ENCODE peak calls at places on chromosomes 11 and 22, in ten cellular contexts. One of them, this sample, is unnamed.

GRCh38 chr11:28632338-28632737 is 524.1 kb downstream of the METTL15 start:
- DNase-seq in right lobe of liver: no peak
- DNase-seq in A673: no peak
- DNase-seq in HCT116: no peak
- DNase-seq in heart left ventricle: no peak
- DNase-seq in OCI-LY7: no peak
- DNase-seq in thoracic aorta: no peak
- DNase-seq in tibial artery: no peak
- DNase-seq in brain microvascular endothelial cell: peak; percentile 39
- DNase-seq in AG04450: no peak
- DNase-seq in this sample: no peak

GRCh38 chr11:134576286-134576685 is 164.2 kb upstream of the B3GAT1 start:
- DNase-seq in right lobe of liver: no peak
- DNase-seq in brain microvascular endothelial cell: no peak
- DNase-seq in tibial artery: no peak
- DNase-seq in OCI-LY7: no peak
- DNase-seq in heart left ventricle: no peak
- DNase-seq in A673: no peak
- DNase-seq in AG04450: no peak
- DNase-seq in HCT116: no peak
- DNase-seq in thoracic aorta: no peak
- DNase-seq in this sample: no peak

GRCh38 chr22:50360578-50360977 is 17.5 kb downstream of the PPP6R2 start:
- DNase-seq in HCT116: no peak
- DNase-seq in right lobe of liver: no peak
- DNase-seq in heart left ventricle: no peak
- DNase-seq in thoracic aorta: no peak
- DNase-seq in A673: no peak
- DNase-seq in brain microvascular endothelial cell: no peak
- DNase-seq in tibial artery: no peak
- DNase-seq in AG04450: no peak
- DNase-seq in OCI-LY7: no peak
- DNase-seq in this sample: no peak

GRCh38 chr11:117039897-117040296 is 58.3 kb downstream of the SIK3 start:
- DNase-seq in tibial artery: no peak
- DNase-seq in HCT116: no peak
- DNase-seq in A673: no peak
- DNase-seq in AG04450: no peak
- DNase-seq in heart left ventricle: no peak
- DNase-seq in right lobe of liver: no peak
- DNase-seq in thoracic aorta: no peak
- DNase-seq in OCI-LY7: peak; percentile 18
- DNase-seq in brain microvascular endothelial cell: no peak
- DNase-seq in this sample: no peak

GRCh38 chr22:42536166-42536565 is 16.6 kb upstream of the RRP7A start:
- DNase-seq in HCT116: no peak
- DNase-seq in AG04450: no peak
- DNase-seq in tibial artery: no peak
- DNase-seq in heart left ventricle: no peak
- DNase-seq in A673: no peak
- DNase-seq in right lobe of liver: no peak
- DNase-seq in brain microvascular endothelial cell: no peak
- DNase-seq in OCI-LY7: peak; percentile 39
- DNase-seq in thoracic aorta: no peak
- DNase-seq in this sample: no peak

GRCh38 chr11:68213135-68213515 is at the start of gene KMT5B:
- DNase-seq in OCI-LY7: no peak
- DNase-seq in tibial artery: peak; percentile 75
- DNase-seq in HCT116: peak; percentile 12
- DNase-seq in right lobe of liver: peak; percentile 59
- DNase-seq in brain microvascular endothelial cell: peak; percentile 17
- DNase-seq in AG04450: peak; percentile 39
- DNase-seq in thoracic aorta: no peak
- DNase-seq in A673: no peak
- DNase-seq in heart left ventricle: peak; percentile 80
- DNase-seq in this sample: no peak

GRCh38 chr11:61045271-61045670 is 57.0 kb upstream of the CD5 start:
- DNase-seq in A673: no peak
- DNase-seq in HCT116: no peak
- DNase-seq in thoracic aorta: no peak
- DNase-seq in AG04450: no peak
- DNase-seq in right lobe of liver: no peak
- DNase-seq in OCI-LY7: no peak
- DNase-seq in tibial artery: no peak
- DNase-seq in brain microvascular endothelial cell: no peak
- DNase-seq in heart left ventricle: no peak
- DNase-seq in this sample: no peak

GRCh38 chr11:3206922-3207204 is 11.8 kb downstream of the MRGPRG start:
- DNase-seq in heart left ventricle: no peak
- DNase-seq in AG04450: no peak
- DNase-seq in brain microvascular endothelial cell: no peak
- DNase-seq in tibial artery: no peak
- DNase-seq in thoracic aorta: no peak
- DNase-seq in OCI-LY7: no peak
- DNase-seq in right lobe of liver: no peak
- DNase-seq in A673: no peak
- DNase-seq in HCT116: no peak
- DNase-seq in this sample: no peak

GRCh38 chr11:67640021-67640757 is 626 bp upstream of the TBX10 start:
- DNase-seq in tibial artery: no peak
- DNase-seq in HCT116: peak; percentile 36
- DNase-seq in A673: peak; percentile 69
- DNase-seq in right lobe of liver: peak; percentile 88
- DNase-seq in AG04450: no peak
- DNase-seq in thoracic aorta: no peak
- DNase-seq in brain microvascular endothelial cell: peak; percentile 24
- DNase-seq in heart left ventricle: no peak
- DNase-seq in OCI-LY7: peak; percentile 82
- DNase-seq in this sample: peak; percentile 54

GRCh38 chr11:48116843-48117242 is 99.8 kb upstream of the OR4B1 start:
- DNase-seq in thoracic aorta: no peak
- DNase-seq in HCT116: no peak
- DNase-seq in OCI-LY7: peak; percentile 45
- DNase-seq in AG04450: no peak
- DNase-seq in A673: peak; percentile 50
- DNase-seq in tibial artery: no peak
- DNase-seq in brain microvascular endothelial cell: no peak
- DNase-seq in right lobe of liver: no peak
- DNase-seq in heart left ventricle: no peak
- DNase-seq in this sample: no peak

GRCh38 chr11:25327656-25328055 is 830.8 kb downstream of the LUZP2 start:
- DNase-seq in right lobe of liver: no peak
- DNase-seq in heart left ventricle: no peak
- DNase-seq in HCT116: no peak
- DNase-seq in A673: no peak
- DNase-seq in brain microvascular endothelial cell: no peak
- DNase-seq in OCI-LY7: no peak
- DNase-seq in AG04450: no peak
- DNase-seq in thoracic aorta: no peak
- DNase-seq in tibial artery: no peak
- DNase-seq in this sample: no peak

GRCh38 chr11:12786450-12786849 is 112.2 kb downstream of the TEAD1 start:
- DNase-seq in heart left ventricle: no peak
- DNase-seq in A673: no peak
- DNase-seq in HCT116: no peak
- DNase-seq in thoracic aorta: no peak
- DNase-seq in right lobe of liver: no peak
- DNase-seq in OCI-LY7: no peak
- DNase-seq in AG04450: no peak
- DNase-seq in tibial artery: no peak
- DNase-seq in brain microvascular endothelial cell: no peak
- DNase-seq in this sample: no peak

GRCh38 chr22:26888887-26889286 is 231.5 kb downstream of the MIAT start:
- DNase-seq in brain microvascular endothelial cell: no peak
- DNase-seq in OCI-LY7: no peak
- DNase-seq in right lobe of liver: no peak
- DNase-seq in HCT116: no peak
- DNase-seq in heart left ventricle: no peak
- DNase-seq in A673: no peak
- DNase-seq in thoracic aorta: no peak
- DNase-seq in tibial artery: no peak
- DNase-seq in AG04450: no peak
- DNase-seq in this sample: no peak

GRCh38 chr11:7575841-7576451 is 62.1 kb downstream of the PPFIBP2 start:
- DNase-seq in heart left ventricle: no peak
- DNase-seq in thoracic aorta: no peak
- DNase-seq in OCI-LY7: no peak
- DNase-seq in brain microvascular endothelial cell: no peak
- DNase-seq in A673: no peak
- DNase-seq in tibial artery: peak; percentile 70
- DNase-seq in AG04450: no peak
- DNase-seq in HCT116: no peak
- DNase-seq in right lobe of liver: no peak
- DNase-seq in this sample: no peak

GRCh38 chr11:102139081-102139498 is 28.8 kb downstream of the YAP1 start:
- DNase-seq in HCT116: no peak
- DNase-seq in brain microvascular endothelial cell: peak; percentile 74
- DNase-seq in OCI-LY7: no peak
- DNase-seq in heart left ventricle: peak; percentile 25
- DNase-seq in AG04450: peak; percentile 57
- DNase-seq in thoracic aorta: peak; percentile 9
- DNase-seq in A673: peak; percentile 79
- DNase-seq in right lobe of liver: no peak
- DNase-seq in tibial artery: peak; percentile 70
- DNase-seq in this sample: no peak

DNA sequence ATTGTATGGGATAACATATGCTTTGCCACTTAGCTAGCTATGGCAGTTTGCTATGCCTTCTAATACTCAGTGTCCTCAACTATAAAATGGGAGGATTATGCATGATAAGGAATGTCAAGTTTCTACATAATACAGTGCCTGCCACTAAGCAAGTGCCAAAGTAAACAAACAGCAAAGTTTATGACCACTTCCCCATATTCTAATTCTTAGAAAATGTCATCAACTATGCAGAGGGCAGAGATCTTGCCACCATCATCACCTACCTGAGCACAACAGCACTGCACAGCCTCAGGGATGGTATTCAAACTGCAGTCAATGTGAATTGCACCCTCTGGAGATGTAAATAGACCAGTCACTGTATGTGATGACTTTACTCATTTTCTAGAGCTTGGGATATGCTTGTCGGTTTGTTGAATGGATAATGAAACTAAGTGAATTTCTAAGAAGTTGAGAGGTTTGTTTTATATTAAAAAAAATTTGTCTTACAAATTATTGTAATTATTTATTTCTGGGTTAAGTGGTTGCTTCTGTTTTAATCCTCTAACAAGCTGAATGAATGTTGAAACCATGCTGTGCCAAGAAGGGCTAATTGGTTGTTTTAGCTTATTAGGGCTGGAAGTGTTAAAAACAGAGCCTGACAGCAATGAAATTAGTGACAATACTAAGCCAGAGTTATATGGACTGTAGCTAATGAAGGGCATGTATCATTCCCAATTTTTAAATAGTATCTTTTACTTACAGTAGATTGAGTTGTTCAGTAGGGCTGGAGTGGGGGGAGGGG is 398.4 kb downstream of the CNTN5 start:
- DNase-seq in heart left ventricle: no peak
- DNase-seq in thoracic aorta: no peak
- DNase-seq in right lobe of liver: no peak
- DNase-seq in A673: no peak
- DNase-seq in brain microvascular endothelial cell: peak; percentile 31
- DNase-seq in HCT116: no peak
- DNase-seq in AG04450: no peak
- DNase-seq in OCI-LY7: no peak
- DNase-seq in tibial artery: no peak
- DNase-seq in this sample: no peak
- TF ChIP-seq CTCF in heart left ventricle: no peak
- TF ChIP-seq CTCF in thoracic aorta: no peak
- TF ChIP-seq CTCF in right lobe of liver: no peak
- TF ChIP-seq CTCF in A673: no peak
- TF ChIP-seq CTCF in brain microvascular endothelial cell: no peak
- TF ChIP-seq CTCF in HCT116: no peak
- TF ChIP-seq CTCF in AG04450: no peak
- TF ChIP-seq CTCF in OCI-LY7: no peak
- TF ChIP-seq CTCF in tibial artery: no peak
- TF ChIP-seq CTCF in this sample: no peak

DNA sequence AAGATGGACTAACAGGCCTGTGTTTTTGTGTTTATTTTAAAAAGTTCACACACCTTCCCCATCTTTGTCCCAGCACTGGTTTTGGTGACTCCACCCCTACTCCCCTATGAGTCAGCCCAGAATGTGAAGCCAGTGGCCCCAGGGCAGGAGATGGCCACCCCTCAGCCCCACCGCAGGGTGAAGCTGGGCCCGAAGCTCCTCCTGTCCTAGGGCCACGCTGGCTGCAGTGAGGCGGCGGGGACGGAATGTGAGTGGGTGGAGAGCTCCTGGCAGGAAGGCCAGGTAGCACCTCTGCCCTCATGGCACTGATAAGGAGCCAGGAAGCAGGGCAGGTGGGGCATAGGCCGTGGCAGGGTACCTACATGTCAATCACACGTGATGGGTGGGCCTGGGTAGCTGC is 39.9 kb downstream of the SGSM3 start:
- DNase-seq in HCT116: no peak
- DNase-seq in right lobe of liver: peak; percentile 60
- DNase-seq in AG04450: no peak
- DNase-seq in brain microvascular endothelial cell: no peak
- DNase-seq in thoracic aorta: no peak
- DNase-seq in tibial artery: no peak
- DNase-seq in heart left ventricle: no peak
- DNase-seq in OCI-LY7: no peak
- DNase-seq in A673: no peak
- DNase-seq in this sample: no peak
- H3K27ac ChIP-seq in HCT116: no peak overlapping the region
- H3K27ac ChIP-seq in right lobe of liver: no peak overlapping the region
- H3K27ac ChIP-seq in AG04450: no peak overlapping the region
- H3K27ac ChIP-seq in brain microvascular endothelial cell: no peak overlapping the region
- H3K27ac ChIP-seq in thoracic aorta: no peak overlapping the region
- H3K27ac ChIP-seq in tibial artery: no peak overlapping the region
- H3K27ac ChIP-seq in heart left ventricle: no peak overlapping the region
- H3K27ac ChIP-seq in OCI-LY7: peak overlapping the region; percentile 98
- H3K27ac ChIP-seq in A673: no peak overlapping the region
- H3K27ac ChIP-seq in this sample: peak overlapping the region; percentile 13

GRCh38 chr11:85854557-85855340 is 434 bp upstream of the CCDC83 start:
- DNase-seq in OCI-LY7: peak; percentile 87
- DNase-seq in AG04450: peak; percentile 77
- DNase-seq in right lobe of liver: peak; percentile 94
- DNase-seq in brain microvascular endothelial cell: peak; percentile 91
- DNase-seq in HCT116: peak; percentile 72
- DNase-seq in heart left ventricle: peak; percentile 91
- DNase-seq in A673: peak; percentile 95
- DNase-seq in thoracic aorta: peak; percentile 39
- DNase-seq in tibial artery: peak; percentile 95
- DNase-seq in this sample: peak; percentile 88
- H3K4me3 ChIP-seq in OCI-LY7: peak overlapping the region; percentile 65
- H3K4me3 ChIP-seq in AG04450: peak overlapping the region; percentile 71
- H3K4me3 ChIP-seq in right lobe of liver: peak overlapping the region; percentile 59
- H3K4me3 ChIP-seq in brain microvascular endothelial cell: peak overlapping the region; percentile 72
- H3K4me3 ChIP-seq in HCT116: peak overlapping the region; percentile 50
- H3K4me3 ChIP-seq in heart left ventricle: peak overlapping the region; percentile 45
- H3K4me3 ChIP-seq in A673: peak overlapping the region; percentile 41
- H3K4me3 ChIP-seq in thoracic aorta: peak overlapping the region; percentile 72
- H3K4me3 ChIP-seq in tibial artery: peak overlapping the region; percentile 57
- H3K4me3 ChIP-seq in this sample: peak overlapping the region; percentile 82

DNA sequence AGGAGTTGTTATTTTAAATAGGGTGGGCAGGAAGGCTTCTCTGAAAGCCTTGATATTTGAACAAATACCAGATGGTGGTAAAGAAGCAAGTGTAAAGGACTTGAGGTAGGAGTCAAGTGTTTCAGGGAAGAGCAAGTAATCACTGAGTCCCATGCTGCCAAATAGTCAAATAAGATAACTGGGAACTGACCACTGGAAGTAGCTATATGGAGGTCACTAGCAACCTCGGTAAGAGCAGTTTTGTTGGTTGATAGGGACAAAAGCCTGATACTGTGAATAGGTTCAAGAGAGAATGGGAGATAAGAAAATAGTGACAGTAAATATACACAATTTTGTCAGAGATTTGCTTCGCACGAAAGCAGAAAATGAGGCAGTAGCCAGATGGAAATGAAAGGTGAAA is 55.0 kb downstream of the SESN3 start:
- DNase-seq in right lobe of liver: no peak
- DNase-seq in HCT116: no peak
- DNase-seq in heart left ventricle: no peak
- DNase-seq in AG04450: no peak
- DNase-seq in thoracic aorta: no peak
- DNase-seq in A673: no peak
- DNase-seq in OCI-LY7: no peak
- DNase-seq in brain microvascular endothelial cell: no peak
- DNase-seq in tibial artery: no peak
- DNase-seq in this sample: no peak
- TF ChIP-seq CTCF in right lobe of liver: no peak
- TF ChIP-seq CTCF in HCT116: no peak
- TF ChIP-seq CTCF in heart left ventricle: no peak
- TF ChIP-seq CTCF in AG04450: no peak
- TF ChIP-seq CTCF in thoracic aorta: no peak
- TF ChIP-seq CTCF in A673: no peak
- TF ChIP-seq CTCF in OCI-LY7: no peak
- TF ChIP-seq CTCF in brain microvascular endothelial cell: no peak
- TF ChIP-seq CTCF in tibial artery: no peak
- TF ChIP-seq CTCF in this sample: no peak